ENCODE peak calls at places on chromosomes 7 and 10, in eight cellular contexts. B is vagina, T is heart right ventricle, H is Panc1, V is AG04450, G is HL-60, S is RWPE2, I is dorsolateral prefrontal cortex. R is an unnamed sample.
A peak's percentile ranks its signal among the peaks of the same experiment; 100 is the strongest.

GRCh38 chr10:86533328-86533727 is 11.7 kb upstream of the WAPL start:
- DNase-seq in B (no peak), T (no peak), H (no peak), V (no peak), G (no peak), S (no peak), I (no peak), R (no peak)

GRCh38 chr7:1210979-1211608 is 21.6 kb upstream of the UNCX start:
- DNase-seq in B (no peak), T (no peak), H (no peak), V (no peak), G (no peak), S (no peak), I (no peak), R (no peak)

GRCh38 chr7:144792050-144792449 is 43.8 kb downstream of the TPK1 start:
- DNase-seq in B (no peak), T (no peak), H (no peak), V (no peak), G (no peak), S (no peak), I (no peak), R (no peak)

GRCh38 chr10:96688789-96689188 is 31.5 kb downstream of the PIK3AP1 start:
- DNase-seq in B (no peak), T (no peak), H (no peak), V (no peak), G (no peak), S (no peak), I (no peak), R (no peak)

GRCh38 chr10:104527013-104527412 is 114.1 kb upstream of the SORCS3 start:
- DNase-seq in B (no peak), T (no peak), H (no peak), V (no peak), G (no peak), S (no peak), I (no peak), R (no peak)

GRCh38 chr7:54960517-54960916 is 58.3 kb upstream of the EGFR start:
- DNase-seq in B (no peak), T (no peak), H (no peak), V (no peak), G (no peak), S (no peak), I (no peak), R (no peak)

GRCh38 chr10:131855396-131855762 is 45.4 kb upstream of the PPP2R2D start:
- DNase-seq in B (no peak), T (no peak), H (no peak), V (no peak), G (no peak), S (no peak), I (no peak), R (no peak)

GRCh38 chr7:80923211-80923612 is 4.4 kb upstream of the SEMA3C start:
- DNase-seq in B (no peak), T (no peak), H (no peak), V (no peak), G (no peak), S (no peak), I (no peak), R (no peak)

GRCh38 chr10:79374312-79375191 is 27.3 kb downstream of the PPIF start:
- DNase-seq in B (peak; percentile 94), T (peak; percentile 82), H (peak; percentile 33), V (peak; percentile 45), G (no peak), S (no peak), I (peak; percentile 82), R (peak; percentile 80)

GRCh38 chr10:21525367-21526183 is at the start of gene SKIDA1:
- DNase-seq in B (no peak), T (peak; percentile 90), H (no peak), V (no peak), G (no peak), S (peak; percentile 84), I (peak; percentile 70), R (peak; percentile 89)

GRCh38 chr10:58158806-58159205 is 108.9 kb downstream of the IPMK start:
- DNase-seq in B (no peak), T (no peak), H (no peak), V (peak; percentile 39), G (no peak), S (no peak), I (no peak), R (no peak)

GRCh38 chr7:70776627-70777101 is 355.3 kb upstream of the GALNT17 start:
- DNase-seq in B (no peak), T (no peak), H (no peak), V (no peak), G (no peak), S (no peak), I (peak; percentile 43), R (no peak)

GRCh38 chr10:110625951-110626855 is 17.9 kb upstream of the RBM20 start:
- DNase-seq in B (no peak), T (no peak), H (no peak), V (no peak), G (no peak), S (no peak), I (no peak), R (no peak)

GRCh38 chr10:23871211-23871610 is 337.7 kb upstream of the KIAA1217 start:
- DNase-seq in B (no peak), T (no peak), H (no peak), V (no peak), G (peak; percentile 6), S (no peak), I (no peak), R (no peak)

GRCh38 chr7:36438211-36438610 is 48.5 kb downstream of the ANLN start:
- DNase-seq in B (no peak), T (no peak), H (no peak), V (no peak), G (no peak), S (no peak), I (no peak), R (no peak)

GRCh38 chr7:105017263-105018051 is 3.5 kb downstream of the KMT2E start:
- DNase-seq in B (no peak), T (no peak), H (no peak), V (no peak), G (no peak), S (no peak), I (no peak), R (no peak)

GRCh38 chr7:55266243-55266642 is 98.9 kb upstream of the LANCL2 start:
- DNase-seq in B (no peak), T (no peak), H (no peak), V (no peak), G (no peak), S (no peak), I (no peak), R (no peak)

GRCh38 chr10:119025776-119026175 is 3.7 kb upstream of the NANOS1 start:
- DNase-seq in B (no peak), T (peak; percentile 58), H (no peak), V (no peak), G (no peak), S (no peak), I (no peak), R (peak; percentile 62)

DNA sequence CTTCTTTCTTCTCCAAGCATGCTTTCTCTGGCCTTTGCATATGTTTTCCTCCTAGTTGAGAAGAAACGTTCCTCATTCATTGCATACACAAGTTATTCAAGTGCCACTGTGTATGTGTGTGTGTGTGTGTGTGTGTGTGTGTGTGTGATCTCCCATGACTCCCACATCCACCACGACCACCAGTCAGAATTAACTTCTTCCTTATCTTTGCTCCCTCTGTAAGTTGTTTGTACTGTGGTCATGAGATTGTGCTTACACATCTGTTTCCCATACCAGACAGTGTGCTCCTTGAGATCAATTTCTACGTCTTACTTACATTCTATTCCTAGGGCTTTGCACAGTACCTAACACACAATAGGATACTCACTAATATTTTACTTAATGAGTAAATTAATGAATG is 22.4 kb upstream of the FAM13C start:
- DNase-seq in B (no peak), T (no peak), H (no peak), V (no peak), G (no peak), S (no peak), I (no peak), R (no peak)
- H3K27me3 ChIP-seq in B (no peaks in the 10 kb centered on the region), T (no peaks in the 10 kb centered on the region), H (no peaks in the 10 kb centered on the region), V (no peaks in the 10 kb centered on the region), G (no peaks in the 10 kb centered on the region), S (no peaks in the 10 kb centered on the region), I (no peaks in the 10 kb centered on the region), R (no peaks in the 10 kb centered on the region)

DNA sequence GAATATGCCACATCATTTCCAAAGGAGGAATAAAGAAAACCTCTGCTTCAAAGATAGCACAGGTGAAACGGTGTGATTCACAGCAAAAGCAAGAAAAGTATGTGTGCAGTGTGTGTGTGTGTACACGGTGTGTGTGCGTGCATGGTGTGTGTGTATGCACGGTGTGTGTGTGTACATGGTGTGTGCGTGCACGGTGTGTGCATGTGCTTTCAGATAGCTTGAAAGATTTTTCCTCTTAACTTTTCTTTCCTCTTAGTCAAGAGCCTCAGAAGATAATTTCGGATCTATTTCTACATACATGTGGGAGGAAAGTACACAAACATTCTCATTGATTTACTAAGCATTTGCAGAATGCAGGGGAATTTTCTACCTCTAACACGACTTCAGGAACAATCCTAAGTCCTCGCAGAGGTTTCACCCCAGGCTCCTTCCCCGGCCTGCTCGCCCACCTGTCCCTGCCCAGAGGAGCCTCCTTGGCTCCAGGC is 2.9 kb downstream of the FGFR2 start:
- DNase-seq in B (no peak), T (no peak), H (no peak), V (no peak), G (no peak), S (no peak), I (no peak), R (no peak)
- H3K27ac ChIP-seq in B (peak overlapping the region; percentile 70), T (no peak overlapping the region), H (no peak overlapping the region), V (no peak overlapping the region), G (no peak overlapping the region), S (no peak overlapping the region), I (peak overlapping the region; percentile 96), R (no peak overlapping the region)

DNA sequence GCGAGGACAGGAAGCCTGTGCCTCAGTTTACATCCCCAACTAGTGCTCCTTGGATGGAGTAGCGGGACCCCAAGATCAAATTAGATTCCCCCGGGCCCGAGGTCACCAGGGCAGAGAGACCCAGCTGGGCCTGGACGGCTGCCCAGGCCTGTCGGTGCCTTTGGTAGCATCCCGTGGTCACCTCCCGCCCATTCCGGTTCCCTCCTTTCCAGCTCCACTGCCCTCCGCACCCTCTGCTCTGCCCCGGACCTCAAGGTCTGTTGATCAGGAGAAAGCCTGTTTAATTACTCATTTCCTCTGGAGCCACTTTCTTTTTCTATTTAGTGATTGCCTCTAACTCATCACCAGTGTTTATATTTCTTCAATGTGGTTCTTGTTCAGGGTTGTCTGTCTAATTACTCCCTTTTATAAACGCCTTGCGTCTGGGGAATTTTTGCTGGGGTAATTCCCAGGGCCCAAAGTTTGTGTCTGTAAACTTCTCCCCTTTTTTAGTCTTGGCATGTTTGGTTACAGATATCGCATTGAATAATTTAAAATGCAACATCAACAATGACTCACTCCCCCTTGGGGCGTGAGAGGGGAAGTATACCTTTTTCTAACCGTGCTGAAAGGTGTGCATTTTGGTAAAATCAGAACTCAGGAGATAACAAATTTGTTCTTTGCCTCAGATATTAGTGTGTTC is 1.9 kb downstream of the FOXK1 start:
- DNase-seq in B (no peak), T (peak; percentile 64), H (peak; percentile 55), V (no peak), G (no peak), S (peak; percentile 81), I (no peak), R (peak; percentile 68)
- TF ChIP-seq CTCF in B (no peak), T (no peak), H (no peak), V (peak; percentile 36), G (no peak), S (peak; percentile 22), I (no peak), R (peak; percentile 19)

DNA sequence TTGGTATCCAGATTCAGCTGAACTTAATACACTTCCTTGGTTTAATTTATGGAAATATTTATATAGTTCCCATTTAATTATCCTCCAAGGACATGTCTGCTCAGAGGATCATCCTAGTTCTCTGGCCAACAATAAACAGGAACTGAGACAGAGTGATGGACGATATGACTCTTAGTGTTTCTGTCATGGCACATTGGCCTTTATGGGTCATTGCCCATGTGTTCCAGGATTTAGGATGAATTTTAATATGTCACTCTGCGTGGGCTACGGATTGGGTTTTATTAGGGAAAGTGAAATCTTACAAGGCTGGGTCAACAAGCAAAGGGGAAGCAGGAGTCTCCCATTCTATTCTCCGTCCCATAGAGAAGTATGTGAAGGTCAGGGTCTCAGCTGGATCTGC is 18.8 kb upstream of the TNPO3 start:
- DNase-seq in B (no peak), T (no peak), H (no peak), V (no peak), G (no peak), S (no peak), I (no peak), R (no peak)
- H3K27me3 ChIP-seq in B (no peaks in the 10 kb centered on the region), T (no peaks in the 10 kb centered on the region), H (no peaks in the 10 kb centered on the region), V (peaks cover 22% of the 10 kb centered on the region), G (no peaks in the 10 kb centered on the region), S (no peaks in the 10 kb centered on the region), I (no peaks in the 10 kb centered on the region), R (peaks cover 57% of the 10 kb centered on the region)